ENCODE peak calls at places on chromosomes 4 and X, in eight cellular contexts. Q, Y, S, T, Z, B, X and L are unnamed samples.

GRCh38 chr4:61277785-61278184 is 77.7 kb downstream of the ADGRL3 start:
- DNase-seq in X (no peak), S (no peak), B (no peak), T (peak), Q (no peak), Y (no peak), Z (no peak), L (no peak)

GRCh38 chrX:37783284-37783683 is 3.4 kb downstream of the CYBB start:
- DNase-seq in S (no peak), Y (no peak), B (no peak), X (no peak), Z (no peak), Q (no peak), T (no peak), L (no peak)

GRCh38 chr4:121950212-121950679 is 1.6 kb downstream of the TRPC3 start:
- DNase-seq in Y (peak), B (peak), T (peak), Q (peak), S (peak), X (peak), Z (peak), L (peak)

GRCh38 chr4:22458112-22458511 is 57.8 kb downstream of the ADGRA3 start:
- DNase-seq in X (no peak), T (no peak), Z (no peak), Q (no peak), S (no peak), B (no peak), Y (no peak), L (no peak)

GRCh38 chrX:70289168-70289792 is 447 bp downstream of the PDZD11 start:
- DNase-seq in X (no peak), S (no peak), Z (no peak), Q (no peak), T (peak), Y (no peak), B (no peak), L (no peak)

GRCh38 chrX:5646818-5647217 is 581.8 kb downstream of the NLGN4X start:
- DNase-seq in T (no peak), Y (no peak), X (no peak), Z (no peak), S (no peak), B (peak), Q (no peak), L (no peak)

GRCh38 chr4:12963912-12964311 is 520.2 kb downstream of the RAB28 start:
- DNase-seq in T (no peak), X (no peak), Z (no peak), B (no peak), Y (no peak), Q (no peak), S (no peak), L (no peak)

GRCh38 chr4:109827672-109828071 is at the start of gene RRH:
- DNase-seq in B (no peak), Q (no peak), Y (no peak), Z (no peak), S (no peak), T (no peak), X (no peak), L (no peak)

GRCh38 chr4:137408527-137409177 is 123.6 kb downstream of the PCDH18 start:
- DNase-seq in Y (no peak), T (no peak), X (no peak), B (no peak), Q (no peak), S (no peak), Z (no peak), L (no peak)

GRCh38 chrX:9902651-9903050 is 64.5 kb upstream of the CLDN34 start:
- DNase-seq in T (peak), B (no peak), X (no peak), Q (no peak), Y (no peak), Z (no peak), S (no peak), L (no peak)

GRCh38 chrX:133859860-133860259 is 125.5 kb downstream of the GPC3 start:
- DNase-seq in T (peak), Y (peak), B (no peak), Q (peak), Z (no peak), S (no peak), X (no peak), L (no peak)

GRCh38 chr4:149161247-149161646 is 654.4 kb downstream of the IQCM start:
- DNase-seq in X (no peak), S (no peak), B (no peak), Z (no peak), Y (peak), T (peak), Q (no peak), L (no peak)

GRCh38 chrX:57447856-57448255 is 144.0 kb upstream of the ZXDB start:
- DNase-seq in B (no peak), T (no peak), Q (no peak), Y (no peak), S (no peak), X (no peak), Z (no peak), L (no peak)

GRCh38 chr4:127501103-127501502 is 131.7 kb upstream of the INTU start:
- DNase-seq in S (no peak), X (no peak), Y (peak), B (no peak), T (peak), Q (no peak), Z (no peak), L (no peak)

GRCh38 chr4:68375667-68376559 is 26.0 kb upstream of the YTHDC1 start:
- DNase-seq in T (peak), X (no peak), B (peak), Y (peak), Q (peak), Z (peak), S (no peak), L (peak)

GRCh38 chr4:110032603-110033002 is 119.9 kb downstream of the EGF start:
- DNase-seq in X (no peak), Y (no peak), S (no peak), B (no peak), T (no peak), Z (no peak), Q (peak), L (no peak)

GRCh38 chr4:761086-761485 is 55.5 kb downstream of the PCGF3 start:
- DNase-seq in X (no peak), Y (no peak), Q (no peak), B (no peak), T (no peak), Z (no peak), S (no peak), L (no peak)

GRCh38 chr4:140052050-140052449 is 101.9 kb downstream of the MAML3 start:
- DNase-seq in T (peak), Z (no peak), Y (peak), Q (peak), B (peak), S (peak), X (no peak), L (no peak)

GRCh38 chr4:17511041-17511949 is 595 bp downstream of the QDPR start:
- DNase-seq in T (peak), S (peak), Y (peak), Q (peak), X (peak), B (no peak), Z (peak), L (no peak)

GRCh38 chr4:184755278-184755677 is 21.4 kb upstream of the CENPU start:
- DNase-seq in S (no peak), Z (no peak), Y (peak), Q (no peak), B (no peak), X (no peak), T (peak), L (no peak)

GRCh38 chr4:56128231-56128630 is 179.5 kb downstream of the CEP135 start:
- DNase-seq in Z (no peak), S (no peak), T (peak), Y (peak), Q (no peak), X (no peak), B (no peak), L (no peak)

GRCh38 chr4:76687730-76688441 is 210.1 kb downstream of the SOWAHB start:
- DNase-seq in Y (no peak), Z (no peak), S (no peak), Q (no peak), T (no peak), X (no peak), B (no peak), L (no peak)

GRCh38 chr4:3204021-3204431 is 44.9 kb upstream of the MSANTD1 start:
- DNase-seq in X (no peak), Y (peak), B (no peak), T (peak), Z (no peak), S (no peak), Q (no peak), L (peak)

GRCh38 chr4:3372933-3373465 is 68.8 kb upstream of the HGFAC start:
- DNase-seq in T (peak), X (peak), B (peak), Q (peak), S (peak), Y (no peak), Z (no peak), L (no peak)

GRCh38 chrX:13252726-13253125 is 67.1 kb downstream of the ATXN3L start:
- DNase-seq in Y (peak), Z (no peak), T (peak), S (no peak), Q (no peak), X (no peak), B (no peak), L (no peak)

GRCh38 chr4:13461511-13461910 is 22.6 kb downstream of the RAB28 start:
- DNase-seq in S (no peak), Z (no peak), Q (no peak), X (no peak), B (no peak), T (peak), Y (no peak), L (no peak)

GRCh38 chr4:170721812-170722373 is 632.1 kb upstream of the AADAT start:
- DNase-seq in Y (no peak), Z (no peak), X (no peak), T (no peak), B (no peak), S (no peak), Q (no peak), L (no peak)

GRCh38 chr4:170716868-170717267 is 627.1 kb upstream of the AADAT start:
- DNase-seq in Q (no peak), S (no peak), Z (no peak), X (no peak), T (no peak), B (no peak), Y (peak), L (no peak)
- TF ChIP-seq CTCF in Q (no peak), S (no peak), Z (no peak), X (no peak), T (no peak), B (no peak), Y (no peak), L (no peak)

GRCh38 chrX:142089193-142089592 is 115.9 kb downstream of the MAGEC2 start:
- DNase-seq in X (no peak), Q (no peak), B (no peak), T (peak), Y (peak), Z (no peak), S (no peak), L (no peak)
- TF ChIP-seq CTCF in X (peak), Q (no peak), B (no peak), T (peak), Y (peak), Z (peak), S (no peak), L (peak)

GRCh38 chr4:7876096-7876993 is 63.3 kb downstream of the AFAP1 start:
- DNase-seq in T (peak), S (no peak), Q (no peak), Z (peak), Y (peak), B (no peak), X (no peak), L (no peak)
- TF ChIP-seq CTCF in T (peak), S (no peak), Q (no peak), Z (peak), Y (peak), B (no peak), X (no peak), L (peak)

GRCh38 chrX:120452131-120452530 is 17.0 kb downstream of the LAMP2 start:
- DNase-seq in Y (peak), S (no peak), B (peak), Q (no peak), X (no peak), Z (no peak), T (peak), L (no peak)
- TF ChIP-seq CTCF in Y (peak), S (peak), B (no peak), Q (no peak), X (no peak), Z (peak), T (peak), L (peak)

GRCh38 chr4:15912961-15913630 is 25.4 kb downstream of the FGFBP1 start:
- DNase-seq in Z (no peak), T (peak), Y (no peak), S (no peak), B (no peak), X (no peak), Q (no peak), L (no peak)

GRCh38 chr4:15914736-15915135 is 23.8 kb downstream of the FGFBP1 start:
- DNase-seq in S (no peak), Q (no peak), Y (no peak), B (no peak), T (no peak), X (no peak), Z (no peak), L (no peak)

GRCh38 chr4:15913631-15913970 is 24.9 kb downstream of the FGFBP1 start:
- DNase-seq in B (no peak), Y (peak), S (no peak), Z (no peak), T (peak), X (no peak), Q (no peak), L (peak)

GRCh38 chr4:15912236-15912635 is 26.3 kb downstream of the FGFBP1 start:
- DNase-seq in Y (no peak), T (peak), B (no peak), X (no peak), S (no peak), Z (no peak), Q (no peak), L (no peak)

GRCh38 chr4:15914291-15914690 is 24.2 kb downstream of the FGFBP1 start:
- DNase-seq in Q (no peak), T (peak), Y (no peak), B (no peak), X (no peak), S (no peak), Z (no peak), L (no peak)
- TF ChIP-seq CTCF in Q (no peak), T (no peak), Y (no peak), B (no peak), X (no peak), S (no peak), Z (no peak), L (no peak)

DNA sequence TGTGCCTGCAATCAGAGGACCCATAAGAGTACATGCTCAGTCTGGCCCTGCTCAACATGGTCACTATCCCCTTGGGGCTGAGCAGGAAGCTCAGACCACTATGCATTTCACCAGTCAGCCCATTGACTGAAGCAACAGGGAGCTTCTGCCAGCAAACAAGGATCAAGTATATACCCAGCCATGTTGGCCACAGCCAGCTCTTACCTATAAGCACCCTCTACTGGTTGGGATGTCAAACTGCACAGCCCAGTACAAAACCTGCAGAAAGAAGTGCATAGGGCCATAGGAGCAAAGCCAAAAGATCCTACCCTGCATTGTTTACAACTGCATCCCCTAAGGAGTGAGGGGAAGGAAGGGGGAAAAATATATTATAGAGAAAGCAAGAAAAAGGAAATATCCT is 214.4 kb upstream of the CPEB2 start:
- DNase-seq in B (no peak), T (peak), Y (peak), Z (no peak), S (no peak), X (no peak), Q (no peak), L (peak)
- TF ChIP-seq CTCF in B (no peak), T (peak), Y (peak), Z (peak), S (no peak), X (no peak), Q (no peak), L (peak)